ENCODE peak calls at places on chromosomes 7 and 10, in ten cellular contexts. N is IMR-90, I is stomach, E is heart right ventricle, A is coronary artery, S is fibroblast of pulmonary artery, U is fibroblast of mammary gland, T is neural crest cell, M is body of pancreas, V is HCT116. O is an unnamed sample.

GRCh38 chr7:51847461-51848134 is 531.0 kb upstream of the COBL start:
- DNase-seq in U (no peak), S (no peak), N (no peak), E (no peak), V (no peak), I (no peak), A (no peak), T (no peak), M (no peak), O (no peak)

GRCh38 chr7:5773661-5774086 is 7.8 kb downstream of the RNF216 start:
- DNase-seq in S (peak), M (peak), T (no peak), A (no peak), E (no peak), U (peak), I (no peak), V (peak), N (peak), O (no peak)

GRCh38 chr7:116501425-116502167 is 2.1 kb downstream of the CAV2 start:
- DNase-seq in T (no peak), S (no peak), U (peak), V (no peak), E (no peak), N (peak), A (no peak), I (peak), M (no peak), O (no peak)

GRCh38 chr7:51591223-51591622 is 274.6 kb upstream of the COBL start:
- DNase-seq in V (no peak), N (no peak), M (no peak), S (no peak), T (no peak), U (no peak), A (no peak), I (no peak), E (no peak), O (no peak)

GRCh38 chr10:32963102-32963501 is 5.1 kb upstream of the ITGB1 start:
- DNase-seq in I (no peak), A (no peak), N (peak), S (peak), V (no peak), U (peak), E (no peak), T (no peak), M (no peak), O (no peak)

GRCh38 chr10:132959296-132959961 is 17.1 kb upstream of the CFAP46 start:
- DNase-seq in A (no peak), E (no peak), U (no peak), I (no peak), V (no peak), T (no peak), M (no peak), N (no peak), S (no peak), O (no peak)

GRCh38 chr7:83105948-83106347 is 56.7 kb downstream of the PCLO start:
- DNase-seq in E (no peak), I (no peak), N (no peak), V (no peak), U (no peak), T (no peak), M (no peak), A (no peak), S (no peak), O (no peak)

GRCh38 chr7:2104107-2104710 is 128.5 kb downstream of the MAD1L1 start:
- DNase-seq in A (peak), I (peak), E (peak), T (peak), S (peak), U (peak), V (peak), N (peak), M (peak), O (peak)

GRCh38 chr7:39428221-39428620 is 138.0 kb upstream of the YAE1 start:
- DNase-seq in A (no peak), I (no peak), N (peak), E (no peak), U (peak), M (no peak), T (no peak), V (no peak), S (peak), O (no peak)

GRCh38 chr10:21525367-21526183 is at the start of gene SKIDA1:
- DNase-seq in T (peak), M (peak), A (peak), I (peak), S (peak), V (no peak), U (peak), E (peak), N (peak), O (peak)

GRCh38 chr10:13681963-13682362 is 95.2 kb downstream of the PRPF18 start:
- DNase-seq in N (no peak), I (no peak), S (no peak), E (no peak), U (no peak), T (no peak), M (no peak), A (no peak), V (no peak), O (no peak)

GRCh38 chr10:115850666-115851065 is 422.3 kb downstream of the GFRA1 start:
- DNase-seq in V (no peak), N (no peak), U (no peak), S (no peak), T (no peak), A (no peak), I (no peak), E (no peak), M (no peak), O (no peak)

GRCh38 chr10:132196178-132197113 is 9.7 kb downstream of the DPYSL4 start:
- DNase-seq in M (no peak), S (no peak), I (no peak), V (no peak), T (no peak), E (no peak), N (no peak), U (no peak), A (no peak), O (no peak)

GRCh38 chr10:98268694-98269386 is 846 bp upstream of the LOXL4 start:
- DNase-seq in V (no peak), T (no peak), I (no peak), U (peak), S (peak), E (no peak), A (no peak), N (no peak), M (peak), O (no peak)

GRCh38 chr7:157666530-157667040 is 329.8 kb downstream of the DNAJB6 start:
- DNase-seq in A (no peak), N (no peak), S (no peak), I (no peak), M (no peak), U (no peak), V (no peak), E (no peak), T (no peak), O (no peak)

GRCh38 chr7:48634116-48634632 is 290.2 kb upstream of the CDC14C start:
- DNase-seq in S (no peak), A (no peak), T (no peak), U (no peak), V (no peak), E (no peak), N (no peak), M (no peak), I (no peak), O (no peak)

GRCh38 chr7:27154901-27155815 is 1.3 kb downstream of the HOXA7 start:
- DNase-seq in M (peak), U (peak), E (no peak), T (no peak), I (peak), A (no peak), V (no peak), N (no peak), S (no peak), O (peak)

GRCh38 chr7:55571534-55572377 is 546 bp downstream of the VOPP1 start:
- DNase-seq in M (peak), T (peak), U (peak), A (peak), S (peak), N (peak), V (no peak), E (peak), I (peak), O (no peak)

GRCh38 chr10:43878386-43878785 is 229.7 kb upstream of the ZNF32 start:
- DNase-seq in E (peak), U (no peak), M (no peak), I (no peak), A (no peak), N (no peak), T (no peak), V (no peak), S (no peak), O (no peak)

GRCh38 chr7:96987719-96988118 is 17.6 kb upstream of the DLX6 start:
- DNase-seq in T (no peak), S (no peak), M (no peak), E (no peak), I (no peak), N (no peak), A (no peak), V (no peak), U (no peak), O (no peak)

GRCh38 chr10:47449102-47449978 is 34.6 kb downstream of the ANXA8 start:
- DNase-seq in U (no peak), T (no peak), I (no peak), V (no peak), S (no peak), A (peak), N (no peak), E (no peak), M (no peak), O (no peak)

GRCh38 chr10:71575446-71575845 is 144.1 kb downstream of the C10orf105 start:
- DNase-seq in E (peak), V (no peak), N (no peak), S (no peak), M (no peak), T (no peak), U (no peak), A (no peak), I (no peak), O (no peak)

GRCh38 chr7:43531700-43532099 is 51.2 kb upstream of the STK17A start:
- DNase-seq in M (no peak), T (no peak), I (no peak), V (no peak), U (no peak), S (no peak), A (no peak), E (peak), N (no peak), O (no peak)

GRCh38 chr7:47514818-47515217 is 67.1 kb downstream of the TNS3 start:
- DNase-seq in E (no peak), I (no peak), S (no peak), U (no peak), M (no peak), N (peak), T (no peak), V (no peak), A (no peak), O (no peak)

GRCh38 chr7:4221043-4221442 is 461.1 kb upstream of the FOXK1 start:
- DNase-seq in M (no peak), T (no peak), S (no peak), E (no peak), V (no peak), U (no peak), A (no peak), N (no peak), I (no peak), O (no peak)

GRCh38 chr7:47371733-47372368 is 210.1 kb downstream of the TNS3 start:
- DNase-seq in N (peak), A (no peak), T (no peak), U (peak), M (peak), E (peak), V (no peak), S (peak), I (peak), O (no peak)

GRCh38 chr10:51852297-51852696 is 152.9 kb upstream of the CSTF2T start:
- DNase-seq in A (no peak), V (no peak), S (no peak), N (no peak), M (no peak), E (no peak), U (no peak), T (no peak), I (no peak), O (no peak)

GRCh38 chr7:88312061-88312663 is 5.5 kb upstream of the STEAP4 start:
- DNase-seq in I (peak), A (no peak), V (no peak), S (peak), M (peak), N (no peak), U (peak), T (no peak), E (peak), O (no peak)

DNA sequence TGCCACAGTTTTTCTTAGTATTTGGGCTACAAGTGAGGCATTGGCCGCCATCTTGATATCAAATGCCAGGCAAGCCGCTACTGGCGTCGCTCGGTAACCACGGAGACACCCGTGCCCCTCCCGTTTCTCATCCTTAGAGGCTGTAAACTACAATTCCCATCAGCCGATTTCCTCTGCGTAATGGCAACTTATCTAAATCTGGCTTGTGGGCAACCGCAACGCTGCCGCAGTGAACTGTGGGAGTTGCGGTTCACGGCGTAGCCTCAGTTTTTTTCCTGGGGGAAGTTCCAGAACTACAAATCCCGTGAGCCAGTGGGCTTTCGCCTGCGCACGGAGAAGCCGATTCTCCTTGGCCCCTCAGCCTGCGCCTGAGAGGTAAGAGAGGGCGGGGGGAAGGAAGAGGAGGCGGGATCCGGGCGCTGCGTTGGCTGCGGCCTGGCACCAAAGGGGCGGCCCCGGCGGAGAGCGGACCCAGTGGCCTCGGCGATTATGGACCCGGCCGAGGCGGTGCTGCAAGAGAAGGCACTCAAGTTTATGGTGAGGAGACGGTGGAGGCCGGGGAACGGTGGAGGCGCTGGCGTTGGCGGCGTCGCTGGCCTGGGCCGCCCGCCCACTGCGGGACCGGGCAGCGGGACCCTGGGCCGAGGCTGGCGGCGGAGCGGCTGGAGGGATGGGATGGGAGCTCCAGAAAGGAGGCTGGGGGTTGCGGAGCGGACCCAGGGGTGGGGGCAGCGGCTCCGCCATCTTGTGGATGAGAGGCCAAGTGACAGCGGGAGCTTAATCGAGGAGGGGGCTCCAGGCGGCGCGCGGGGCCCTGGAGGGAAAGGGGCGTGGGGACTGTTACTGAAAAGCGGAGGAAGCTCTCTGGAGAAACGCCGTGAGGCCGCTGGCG is at the start of gene BTRC:
- DNase-seq in S (peak), N (peak), T (peak), E (peak), V (peak), A (peak), U (peak), M (peak), I (peak), O (peak)
- TF ChIP-seq CTCF in S (no peak), N (no peak), T (peak), E (no peak), V (no peak), A (no peak), U (no peak), M (no peak), I (no peak), O (peak)

GRCh38 chr7:99189222-99189621 is 18.7 kb downstream of the KPNA7 start:
- DNase-seq in E (no peak), T (no peak), V (no peak), I (no peak), U (no peak), A (no peak), M (no peak), N (no peak), S (no peak), O (no peak)
- TF ChIP-seq CTCF in E (no peak), T (no peak), V (no peak), I (no peak), U (no peak), A (no peak), M (no peak), N (no peak), S (no peak), O (no peak)

DNA sequence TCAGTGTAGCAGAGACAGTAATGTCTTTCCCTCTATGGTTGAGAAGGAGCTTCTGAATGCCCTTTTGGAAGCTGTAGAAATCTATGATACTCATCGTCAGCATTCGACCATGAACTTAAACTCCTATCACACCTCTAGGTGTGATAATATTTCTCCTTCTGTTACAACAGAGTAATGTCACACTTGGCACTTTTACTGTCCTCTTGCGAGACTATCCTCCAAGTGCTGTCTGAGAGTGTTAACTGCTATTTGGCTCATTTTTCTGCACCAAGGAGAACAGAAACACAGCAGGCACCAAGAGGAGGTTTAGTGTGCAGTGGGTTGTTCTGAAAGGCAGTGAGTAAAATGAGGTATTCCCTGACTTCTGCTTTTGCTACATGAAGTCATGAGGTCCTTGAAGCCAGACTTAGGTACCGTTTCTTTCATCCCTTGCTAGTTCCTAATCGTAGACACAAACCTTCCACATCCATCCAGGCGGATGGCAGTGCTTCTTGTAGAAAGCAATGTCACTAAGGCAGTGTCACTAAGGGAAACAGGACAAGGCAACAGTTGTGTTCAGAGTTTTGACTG is 177.4 kb downstream of the CELF2 start:
- DNase-seq in A (no peak), T (no peak), I (no peak), E (no peak), V (no peak), U (no peak), N (no peak), S (no peak), M (no peak), O (no peak)
- TF ChIP-seq CTCF in A (no peak), T (no peak), I (no peak), E (no peak), V (no peak), U (no peak), N (no peak), S (no peak), M (no peak), O (no peak)

GRCh38 chr7:139505563-139505962 is 17.9 kb upstream of the CLEC2L start:
- DNase-seq in N (no peak), E (no peak), T (no peak), A (no peak), I (no peak), U (peak), M (no peak), V (peak), S (no peak), O (no peak)
- TF ChIP-seq CTCF in N (no peak), E (no peak), T (peak), A (no peak), I (no peak), U (peak), M (no peak), V (peak), S (peak), O (peak)

GRCh38 chr10:59805043-59805442 is 51.8 kb upstream of the MRLN start:
- DNase-seq in A (no peak), S (peak), N (peak), U (peak), V (no peak), M (peak), I (peak), T (peak), E (no peak), O (no peak)
- TF ChIP-seq CTCF in A (no peak), S (peak), N (peak), U (peak), V (peak), M (no peak), I (peak), T (peak), E (peak), O (peak)

GRCh38 chr7:149815121-149815520 is 23.1 kb upstream of the ZNF862 start:
- DNase-seq in U (no peak), M (no peak), V (no peak), T (no peak), E (peak), S (no peak), N (no peak), A (no peak), I (no peak), O (no peak)

GRCh38 chr7:149815661-149816266 is 22.4 kb upstream of the ZNF862 start:
- DNase-seq in N (no peak), I (no peak), S (no peak), T (no peak), U (no peak), E (peak), M (no peak), V (no peak), A (no peak), O (no peak)

GRCh38 chr7:149813254-149814035 is 24.7 kb upstream of the ZNF862 start:
- DNase-seq in N (no peak), I (no peak), M (no peak), S (no peak), T (no peak), V (no peak), U (no peak), A (no peak), E (no peak), O (no peak)

GRCh38 chr7:149816267-149816751 is 21.9 kb upstream of the ZNF862 start:
- DNase-seq in M (no peak), T (no peak), I (no peak), N (no peak), E (peak), A (no peak), S (no peak), V (no peak), U (no peak), O (no peak)

GRCh38 chr7:149814494-149814893 is 23.7 kb upstream of the ZNF862 start:
- DNase-seq in M (no peak), A (no peak), E (no peak), T (no peak), U (no peak), V (no peak), S (no peak), N (no peak), I (no peak), O (no peak)
- TF ChIP-seq CTCF in M (no peak), A (no peak), E (no peak), T (no peak), U (no peak), V (no peak), S (no peak), N (no peak), I (no peak), O (no peak)

DNA sequence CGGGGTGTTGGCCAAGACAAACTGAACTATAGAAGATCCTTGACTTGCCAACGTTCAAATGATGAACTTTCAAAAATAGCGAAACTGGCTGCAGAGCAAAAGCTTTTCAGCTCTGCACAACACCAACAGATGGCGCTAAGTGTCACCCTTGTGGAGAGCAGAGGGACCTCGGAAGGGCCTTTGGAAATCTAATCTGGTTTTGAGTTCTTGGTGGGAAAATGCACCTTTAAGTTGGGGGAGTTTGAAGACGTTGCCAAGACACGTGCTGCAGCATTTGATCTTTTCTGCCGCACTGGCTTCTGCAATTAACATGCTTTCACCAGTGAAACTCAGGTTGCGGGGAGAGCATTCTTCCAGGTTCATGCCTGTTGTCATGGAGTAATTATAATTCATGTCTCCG is 26.3 kb upstream of the WDR11 start:
- DNase-seq in V (peak), N (no peak), E (no peak), T (peak), U (peak), I (no peak), A (no peak), S (peak), M (peak), O (no peak)
- TF ChIP-seq CTCF in V (peak), N (peak), E (no peak), T (peak), U (peak), I (no peak), A (no peak), S (peak), M (no peak), O (peak)

O was measured in type B pancreatic cell.